ENCODE peak calls at places on chromosomes 4 and X, in four cellular contexts. C, P, N and Q are unnamed samples.

GRCh38 chr4:15971068-15971801 is 8.3 kb upstream of the FGFBP2 start:
- DNase-seq in C (no peak), P (no peak), N (no peak), Q (no peak)

GRCh38 chrX:111671668-111672067 is 9.3 kb upstream of the ALG13 start:
- DNase-seq in C (no peak), P (no peak), N (no peak), Q (no peak)

GRCh38 chrX:13498220-13498619 is 71.2 kb upstream of the EGFL6 start:
- DNase-seq in C (no peak), P (no peak), N (no peak), Q (no peak)

GRCh38 chr4:17788956-17789355 is 7.5 kb upstream of the FAM184B start:
- DNase-seq in C (no peak), P (no peak), N (no peak), Q (no peak)

GRCh38 chr4:42844422-42844821 is 48.1 kb upstream of the GRXCR1 start:
- DNase-seq in C (no peak), P (no peak), N (no peak), Q (no peak)

GRCh38 chr4:181671672-181672071 is 571.5 kb upstream of the TENM3 start:
- DNase-seq in C (peak; percentile 4), P (no peak), N (no peak), Q (no peak)

GRCh38 chr4:610411-611261 is 14.7 kb upstream of the PDE6B start:
- DNase-seq in C (peak; percentile 93), P (no peak), N (peak; percentile 96), Q (no peak)

GRCh38 chr4:43330288-43330687 is 437.8 kb downstream of the GRXCR1 start:
- DNase-seq in C (peak; percentile 90), P (no peak), N (no peak), Q (no peak)

GRCh38 chr4:80611366-80611765 is 275.8 kb downstream of the CFAP299 start:
- DNase-seq in C (no peak), P (peak; percentile 8), N (no peak), Q (no peak)

GRCh38 chrX:68829594-68830485 is 1.0 kb downstream of the EFNB1 start:
- DNase-seq in C (no peak), P (no peak), N (no peak), Q (no peak)

GRCh38 chr4:167606551-167606950 is 372.3 kb upstream of the SPOCK3 start:
- DNase-seq in C (no peak), P (no peak), N (no peak), Q (no peak)

GRCh38 chr4:10872833-10873517 is 188.4 kb upstream of the CLNK start:
- DNase-seq in C (no peak), P (no peak), N (no peak), Q (no peak)

GRCh38 chr4:121656269-121656641 is 40.5 kb downstream of the ANXA5 start:
- DNase-seq in C (peak; percentile 83), P (peak; percentile 79), N (no peak), Q (no peak)

GRCh38 chrX:107826286-107827136 is 845 bp downstream of the MID2 start:
- DNase-seq in C (peak; percentile 33), P (peak; percentile 9), N (peak; percentile 55), Q (no peak)

GRCh38 chr4:173370130-173370476 is 651 bp upstream of the SAP30 start:
- DNase-seq in C (no peak), P (peak; percentile 72), N (no peak), Q (no peak)

GRCh38 chr4:167873536-167873935 is 218.8 kb upstream of the ANXA10 start:
- DNase-seq in C (peak; percentile 13), P (no peak), N (no peak), Q (no peak)

GRCh38 chr4:167838686-167839085 is 253.7 kb upstream of the ANXA10 start:
- DNase-seq in C (peak; percentile 25), P (no peak), N (no peak), Q (no peak)

GRCh38 chr4:77776182-77777134 is 42.7 kb downstream of the CNOT6L start:
- DNase-seq in C (no peak), P (no peak), N (no peak), Q (no peak)

GRCh38 chrX:155997436-155997835 is at the start of gene IL9R:
- DNase-seq in C (no peak), P (peak; percentile 48), N (no peak), Q (peak; percentile 36)

GRCh38 chr4:88531549-88531948 is 8.0 kb upstream of the PYURF start:
- DNase-seq in C (no peak), P (no peak), N (no peak), Q (no peak)

GRCh38 chrX:33273521-33273920 is 62.2 kb upstream of the DMD start:
- DNase-seq in C (peak; percentile 49), P (no peak), N (no peak), Q (no peak)

GRCh38 chr4:22029803-22030202 is 81.2 kb upstream of the KCNIP4 start:
- DNase-seq in C (peak; percentile 45), P (no peak), N (no peak), Q (no peak)

GRCh38 chrX:150767045-150767395 is 73.8 kb downstream of the MTMR1 start:
- DNase-seq in C (no peak), P (no peak), N (no peak), Q (no peak)

GRCh38 chrX:56029691-56030090 is 202.5 kb upstream of the KLF8 start:
- DNase-seq in C (no peak), P (no peak), N (peak; percentile 90), Q (no peak)

GRCh38 chr4:26176621-26177121 is 144.1 kb upstream of the RBPJ start:
- DNase-seq in C (peak; percentile 90), P (no peak), N (no peak), Q (no peak)

GRCh38 chrX:85084770-85085393 is 81.2 kb downstream of the APOOL start:
- DNase-seq in C (peak; percentile 41), P (peak; percentile 21), N (no peak), Q (no peak)

GRCh38 chr4:138540056-138540800 is 298.1 kb upstream of the SLC7A11 start:
- DNase-seq in C (peak; percentile 56), P (no peak), N (no peak), Q (no peak)

GRCh38 chr4:9765091-9765490 is 16.3 kb upstream of the DRD5 start:
- DNase-seq in C (peak; percentile 48), P (peak; percentile 40), N (no peak), Q (no peak)

GRCh38 chr4:117784266-117784665 is 250.0 kb upstream of the NDST3 start:
- DNase-seq in C (no peak), P (no peak), N (no peak), Q (no peak)

GRCh38 chrX:68163446-68163845 is 269.8 kb downstream of the OPHN1 start:
- DNase-seq in C (peak; percentile 41), P (no peak), N (no peak), Q (no peak)

GRCh38 chrX:41452565-41452964 is 5.4 kb downstream of the NYX start:
- DNase-seq in C (no peak), P (no peak), N (no peak), Q (no peak)

GRCh38 chr4:82429728-82430192 is 502 bp downstream of the HNRNPDL start:
- DNase-seq in C (peak; percentile 62), P (no peak), N (no peak), Q (no peak)

GRCh38 chrX:35664838-35665237 is 133.3 kb upstream of the MAGEB16 start:
- DNase-seq in C (peak; percentile 4), P (no peak), N (no peak), Q (no peak)

GRCh38 chr4:4792516-4792915 is 66.9 kb upstream of the MSX1 start:
- DNase-seq in C (no peak), P (no peak), N (no peak), Q (no peak)

GRCh38 chr4:168923526-168924194 is 86.4 kb downstream of the CBR4 start:
- DNase-seq in C (peak; percentile 76), P (peak; percentile 76), N (peak; percentile 39), Q (peak; percentile 29)

GRCh38 chrX:30283456-30284200 is 25.6 kb downstream of the NR0B1 start:
- DNase-seq in C (peak; percentile 85), P (no peak), N (peak; percentile 85), Q (no peak)

GRCh38 chr4:156493858-156494257 is 477.7 kb downstream of the PDGFC start:
- DNase-seq in C (no peak), P (no peak), N (no peak), Q (no peak)

DNA sequence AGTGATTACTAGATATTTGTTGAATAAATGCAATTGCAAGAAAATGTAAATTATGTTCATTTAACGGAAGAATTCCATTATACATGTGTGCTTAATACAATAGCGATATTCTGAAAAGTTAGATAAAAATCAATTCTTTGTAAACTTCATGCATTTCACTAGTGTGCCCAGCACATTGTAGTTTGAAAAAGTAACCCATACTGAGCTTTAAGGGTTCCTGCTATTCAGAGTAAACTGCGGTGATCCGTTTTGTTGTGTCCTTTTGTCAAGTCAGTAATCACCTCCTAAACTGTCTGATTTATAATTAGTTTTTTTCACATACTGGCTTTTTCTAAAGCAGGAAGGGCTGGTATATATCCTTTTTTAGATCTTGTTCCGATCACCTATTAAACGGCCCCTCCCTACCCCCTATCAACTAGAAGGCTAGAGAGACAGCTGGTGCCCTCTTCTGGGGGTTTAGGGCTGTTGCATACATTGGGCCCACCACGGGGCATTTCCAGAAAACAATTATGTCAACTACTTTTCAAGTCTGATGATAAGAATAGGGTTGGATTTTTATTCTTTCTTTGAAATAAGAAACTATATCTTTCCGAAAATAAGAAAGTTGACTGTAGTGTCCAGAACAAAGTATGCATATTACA is 7.0 kb upstream of the BMP15 start:
- DNase-seq in C (peak; percentile 53), P (peak; percentile 11), N (no peak), Q (no peak)
- TF ChIP-seq CTCF in C (peak; percentile 66), P (peak; percentile 29), N (peak; percentile 60), Q (peak; percentile 42)

GRCh38 chrX:102840871-102841705 is 96.0 kb upstream of the RAB40AL start:
- DNase-seq in C (peak; percentile 39), P (peak; percentile 22), N (no peak), Q (no peak)
- TF ChIP-seq CTCF in C (no peak), P (no peak), N (peak; percentile 43), Q (no peak)

GRCh38 chr4:107755841-107756356 is 35.9 kb upstream of the PAPSS1 start:
- DNase-seq in C (no peak), P (no peak), N (no peak), Q (no peak)

GRCh38 chr4:107757293-107757692 is 37.3 kb upstream of the PAPSS1 start:
- DNase-seq in C (no peak), P (no peak), N (no peak), Q (no peak)

GRCh38 chr4:107757860-107758476 is 37.9 kb upstream of the PAPSS1 start:
- DNase-seq in C (peak; percentile 50), P (peak; percentile 18), N (no peak), Q (no peak)

GRCh38 chr4:107760281-107760947 is 40.4 kb upstream of the PAPSS1 start:
- DNase-seq in C (peak; percentile 36), P (no peak), N (no peak), Q (no peak)
- TF ChIP-seq CTCF in C (peak; percentile 34), P (no peak), N (peak; percentile 33), Q (peak; percentile 12)

GRCh38 chrX:154717824-154718223 is 33.1 kb downstream of the GAB3 start:
- DNase-seq in C (no peak), P (no peak), N (no peak), Q (no peak)
- TF ChIP-seq CTCF in C (no peak), P (no peak), N (no peak), Q (no peak)

GRCh38 chrX:124015721-124016120 is 54.2 kb downstream of the STAG2 start:
- DNase-seq in C (no peak), P (no peak), N (no peak), Q (no peak)

GRCh38 chrX:124023838-124024238 is 62.3 kb downstream of the STAG2 start:
- DNase-seq in C (peak; percentile 5), P (no peak), N (no peak), Q (no peak)

GRCh38 chrX:124018031-124018430 is 56.5 kb downstream of the STAG2 start:
- DNase-seq in C (no peak), P (no peak), N (no peak), Q (no peak)
- TF ChIP-seq CTCF in C (no peak), P (no peak), N (no peak), Q (peak; percentile 12)

GRCh38 chr4:114180481-114180880 is 201.0 kb upstream of the ARSJ start:
- DNase-seq in C (peak; percentile 68), P (peak; percentile 46), N (no peak), Q (no peak)
- TF ChIP-seq CTCF in C (peak; percentile 62), P (peak; percentile 16), N (peak; percentile 32), Q (peak; percentile 55)